ENCODE peak calls at places on chromosomes 2 and 18, in four cellular contexts. One of them, this sample, is unnamed.

GRCh38 chr18:69102959-69103358 is 297.7 kb upstream of the DOK6 start:
- DNase-seq in lung: no peak
- DNase-seq in NT2/D1: no peak
- DNase-seq in esophagus muscularis mucosa: no peak
- DNase-seq in this sample: no peak

GRCh38 chr2:133200684-133201421 is 367.4 kb downstream of the NCKAP5 start:
- DNase-seq in NT2/D1: no peak
- DNase-seq in lung: no peak
- DNase-seq in esophagus muscularis mucosa: no peak
- DNase-seq in this sample: no peak

GRCh38 chr2:226911932-226912331 is 76.1 kb downstream of the RHBDD1 start:
- DNase-seq in esophagus muscularis mucosa: no peak
- DNase-seq in NT2/D1: no peak
- DNase-seq in lung: no peak
- DNase-seq in this sample: no peak

GRCh38 chr2:147888665-147889064 is 43.8 kb downstream of the ACVR2A start:
- DNase-seq in NT2/D1: no peak
- DNase-seq in lung: no peak
- DNase-seq in esophagus muscularis mucosa: no peak
- DNase-seq in this sample: no peak

GRCh38 chr2:184338776-184339175 is 259.6 kb upstream of the ZNF804A start:
- DNase-seq in lung: no peak
- DNase-seq in NT2/D1: peak; percentile 67
- DNase-seq in esophagus muscularis mucosa: no peak
- DNase-seq in this sample: no peak

GRCh38 chr2:218306184-218306920 is 14.0 kb upstream of the TMBIM1 start:
- DNase-seq in esophagus muscularis mucosa: no peak
- DNase-seq in NT2/D1: no peak
- DNase-seq in lung: no peak
- DNase-seq in this sample: no peak

GRCh38 chr2:237517990-237518389 is 30.9 kb downstream of the MLPH start:
- DNase-seq in lung: no peak
- DNase-seq in NT2/D1: no peak
- DNase-seq in esophagus muscularis mucosa: no peak
- DNase-seq in this sample: no peak

GRCh38 chr18:25005602-25006375 is 346.2 kb downstream of the ZNF521 start:
- DNase-seq in lung: peak; percentile 34
- DNase-seq in esophagus muscularis mucosa: no peak
- DNase-seq in NT2/D1: no peak
- DNase-seq in this sample: no peak

GRCh38 chr18:68017385-68017784 is 500.9 kb upstream of the DSEL start:
- DNase-seq in NT2/D1: no peak
- DNase-seq in esophagus muscularis mucosa: no peak
- DNase-seq in lung: no peak
- DNase-seq in this sample: no peak

GRCh38 chr2:195648780-195649179 is 8.2 kb upstream of the SLC39A10 start:
- DNase-seq in NT2/D1: no peak
- DNase-seq in lung: no peak
- DNase-seq in esophagus muscularis mucosa: no peak
- DNase-seq in this sample: no peak

GRCh38 chr2:21772624-21773023 is 648.9 kb downstream of the TDRD15 start:
- DNase-seq in esophagus muscularis mucosa: no peak
- DNase-seq in NT2/D1: no peak
- DNase-seq in lung: no peak
- DNase-seq in this sample: no peak

DNA sequence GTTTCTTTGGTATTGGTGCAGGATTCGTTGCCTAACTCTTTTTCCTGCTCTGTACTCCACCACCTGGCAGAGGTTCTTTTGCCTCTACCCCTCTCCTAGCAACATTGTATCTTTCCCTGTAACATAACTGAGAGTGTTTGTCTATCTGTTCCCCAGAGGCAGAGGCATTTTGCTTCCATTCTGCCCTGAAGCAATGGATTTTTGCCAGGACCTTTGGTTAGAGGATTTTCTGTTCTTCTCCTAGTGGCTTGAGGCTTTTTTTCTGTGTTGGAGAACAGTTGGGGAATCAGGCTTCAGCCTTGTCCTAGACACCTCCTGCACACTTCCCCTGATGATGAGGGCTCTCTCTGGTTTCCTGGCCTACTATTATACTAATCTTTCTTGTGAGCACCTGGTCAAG is 68.7 kb downstream of the NCOA1 start:
- DNase-seq in esophagus muscularis mucosa: no peak
- DNase-seq in NT2/D1: no peak
- DNase-seq in lung: no peak
- DNase-seq in this sample: no peak
- H3K9me3 ChIP-seq in esophagus muscularis mucosa: no peaks in the 10 kb centered on the region
- H3K9me3 ChIP-seq in NT2/D1: no peaks in the 10 kb centered on the region
- H3K9me3 ChIP-seq in lung: no peaks in the 10 kb centered on the region
- H3K9me3 ChIP-seq in this sample: no peaks in the 10 kb centered on the region

GRCh38 chr2:105406221-105406620 is 7.4 kb upstream of the FHL2 start:
- DNase-seq in esophagus muscularis mucosa: no peak
- DNase-seq in NT2/D1: no peak
- DNase-seq in lung: no peak
- DNase-seq in this sample: no peak
- H3K9me3 ChIP-seq in esophagus muscularis mucosa: no peaks in the 10 kb centered on the region
- H3K9me3 ChIP-seq in NT2/D1: no peaks in the 10 kb centered on the region
- H3K9me3 ChIP-seq in lung: no peaks in the 10 kb centered on the region
- H3K9me3 ChIP-seq in this sample: no peaks in the 10 kb centered on the region

GRCh38 chr2:163121483-163121882 is 282.9 kb upstream of the KCNH7 start:
- DNase-seq in esophagus muscularis mucosa: no peak
- DNase-seq in NT2/D1: no peak
- DNase-seq in lung: no peak
- DNase-seq in this sample: no peak

GRCh38 chr2:163123526-163123925 is 285.0 kb upstream of the KCNH7 start:
- DNase-seq in NT2/D1: no peak
- DNase-seq in esophagus muscularis mucosa: no peak
- DNase-seq in lung: no peak
- DNase-seq in this sample: no peak

GRCh38 chr2:163122257-163122656 is 283.7 kb upstream of the KCNH7 start:
- DNase-seq in lung: no peak
- DNase-seq in NT2/D1: no peak
- DNase-seq in esophagus muscularis mucosa: no peak
- DNase-seq in this sample: no peak

DNA sequence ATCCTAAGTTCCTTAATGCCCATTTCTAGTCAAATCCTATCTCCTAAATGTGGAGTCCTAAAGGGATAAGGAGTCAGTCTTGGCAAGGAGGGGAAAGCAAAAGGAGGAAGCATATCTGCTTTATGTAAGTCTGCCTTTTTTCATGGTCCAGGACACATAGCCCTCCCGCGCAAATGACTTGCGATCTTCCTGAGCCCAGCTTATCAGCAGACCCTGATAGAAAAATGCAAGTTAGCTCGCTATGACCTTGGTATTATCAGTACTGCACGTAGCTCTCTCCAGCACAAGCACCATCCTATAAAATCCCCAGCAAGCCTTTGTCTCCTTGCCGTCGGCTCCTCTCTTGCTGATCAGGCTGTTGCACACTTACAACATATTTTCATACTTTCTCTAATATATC is 281.4 kb upstream of the KCNH7 start:
- DNase-seq in NT2/D1: no peak
- DNase-seq in esophagus muscularis mucosa: no peak
- DNase-seq in lung: no peak
- DNase-seq in this sample: no peak
- H3K9me3 ChIP-seq in NT2/D1: no peaks in the 10 kb centered on the region
- H3K9me3 ChIP-seq in esophagus muscularis mucosa: no peaks in the 10 kb centered on the region
- H3K9me3 ChIP-seq in lung: no peaks in the 10 kb centered on the region
- H3K9me3 ChIP-seq in this sample: no peaks in the 10 kb centered on the region

DNA sequence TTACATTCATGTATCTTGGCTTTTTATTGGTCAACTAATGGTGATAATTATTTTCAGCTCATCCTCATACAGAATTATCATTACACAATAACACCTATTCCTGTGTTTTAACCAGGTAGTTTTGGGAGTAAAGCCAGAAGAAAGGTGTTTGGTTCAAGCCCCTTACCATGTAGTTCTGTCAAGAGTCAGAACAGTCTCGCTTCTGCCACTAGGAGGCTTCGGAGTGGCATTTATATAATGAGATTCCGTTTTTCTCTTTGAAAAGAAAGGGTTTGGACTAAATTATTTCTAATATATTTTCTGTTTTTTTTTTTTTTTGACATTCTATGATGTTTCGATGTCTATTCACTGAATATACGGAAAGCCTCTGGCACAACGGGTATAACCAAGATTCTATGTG is 217.8 kb downstream of the CDH7 start:
- DNase-seq in NT2/D1: no peak
- DNase-seq in esophagus muscularis mucosa: no peak
- DNase-seq in lung: no peak
- DNase-seq in this sample: no peak
- H3K9me3 ChIP-seq in NT2/D1: no peaks in the 10 kb centered on the region
- H3K9me3 ChIP-seq in esophagus muscularis mucosa: no peaks in the 10 kb centered on the region
- H3K9me3 ChIP-seq in lung: no peaks in the 10 kb centered on the region
- H3K9me3 ChIP-seq in this sample: no peaks in the 10 kb centered on the region

GRCh38 chr2:213923543-213923942 is 487.3 kb upstream of the VWC2L start:
- DNase-seq in lung: no peak
- DNase-seq in NT2/D1: no peak
- DNase-seq in esophagus muscularis mucosa: no peak
- DNase-seq in this sample: no peak
- H3K9me3 ChIP-seq in lung: peaks cover 10% of the 10 kb centered on the region
- H3K9me3 ChIP-seq in NT2/D1: peaks cover 18% of the 10 kb centered on the region
- H3K9me3 ChIP-seq in esophagus muscularis mucosa: peaks cover 21% of the 10 kb centered on the region
- H3K9me3 ChIP-seq in this sample: peaks cover 6% of the 10 kb centered on the region

DNA sequence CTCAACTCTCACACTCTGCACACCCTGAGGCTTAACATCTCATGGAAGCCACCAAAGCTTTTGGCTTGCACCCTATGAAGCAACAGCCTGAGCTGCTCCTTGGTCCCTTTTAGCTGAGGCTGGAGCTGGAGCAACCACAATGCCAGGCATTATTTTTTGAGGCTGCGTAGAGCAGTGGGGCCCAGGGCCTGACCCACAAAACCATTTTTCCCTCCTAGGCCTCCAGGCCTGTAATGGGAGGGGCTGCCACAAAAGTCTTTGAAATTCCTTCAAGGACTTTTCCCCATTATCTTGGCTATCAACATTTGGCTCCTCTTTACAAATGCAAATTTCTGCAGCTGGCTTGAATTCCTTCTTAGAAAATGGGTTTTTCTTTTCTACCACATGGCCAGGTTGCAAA is 39.8 kb downstream of the CTNNA2 start:
- DNase-seq in NT2/D1: no peak
- DNase-seq in lung: no peak
- DNase-seq in esophagus muscularis mucosa: no peak
- DNase-seq in this sample: no peak
- H3K9me3 ChIP-seq in NT2/D1: peaks cover 67% of the 10 kb centered on the region
- H3K9me3 ChIP-seq in lung: peaks cover 15% of the 10 kb centered on the region
- H3K9me3 ChIP-seq in esophagus muscularis mucosa: peaks cover 23% of the 10 kb centered on the region
- H3K9me3 ChIP-seq in this sample: peaks cover 18% of the 10 kb centered on the region

DNA sequence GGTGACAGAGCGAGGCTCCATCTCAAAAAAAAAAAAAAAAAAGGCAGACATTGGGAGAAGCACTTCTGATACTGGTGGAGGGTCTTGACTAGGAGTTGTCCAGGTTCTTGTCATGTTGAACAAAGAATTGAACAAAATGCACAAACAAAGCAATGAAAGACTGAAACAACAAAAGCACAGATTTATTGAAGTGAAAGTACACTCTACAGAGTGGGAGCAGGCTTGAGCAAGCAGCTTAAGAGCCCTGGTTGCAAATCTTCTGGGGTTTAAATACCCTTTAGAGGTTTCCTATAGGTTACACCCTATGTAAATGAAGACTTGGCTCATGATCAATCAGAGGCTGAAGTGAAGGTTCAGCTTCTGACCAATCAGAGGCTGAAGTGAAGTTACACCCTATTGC is 6.4 kb upstream of the SS18 start:
- DNase-seq in esophagus muscularis mucosa: no peak
- DNase-seq in lung: no peak
- DNase-seq in NT2/D1: no peak
- DNase-seq in this sample: no peak
- H3K9me3 ChIP-seq in esophagus muscularis mucosa: no peaks in the 10 kb centered on the region
- H3K9me3 ChIP-seq in lung: no peaks in the 10 kb centered on the region
- H3K9me3 ChIP-seq in NT2/D1: no peaks in the 10 kb centered on the region
- H3K9me3 ChIP-seq in this sample: no peaks in the 10 kb centered on the region

GRCh38 chr2:215981135-215981534 is 32.2 kb downstream of the MREG start:
- DNase-seq in esophagus muscularis mucosa: peak; percentile 19
- DNase-seq in lung: no peak
- DNase-seq in NT2/D1: no peak
- DNase-seq in this sample: no peak

GRCh38 chr2:215979615-215980014 is 33.7 kb downstream of the MREG start:
- DNase-seq in lung: no peak
- DNase-seq in NT2/D1: no peak
- DNase-seq in esophagus muscularis mucosa: no peak
- DNase-seq in this sample: no peak

GRCh38 chr2:215982465-215982875 is 30.9 kb downstream of the MREG start:
- DNase-seq in esophagus muscularis mucosa: peak; percentile 55
- DNase-seq in lung: peak; percentile 72
- DNase-seq in NT2/D1: no peak
- DNase-seq in this sample: no peak

GRCh38 chr2:215983581-215984351 is 29.6 kb downstream of the MREG start:
- DNase-seq in lung: no peak
- DNase-seq in esophagus muscularis mucosa: no peak
- DNase-seq in NT2/D1: no peak
- DNase-seq in this sample: no peak
- H3K9me3 ChIP-seq in lung: no peaks in the 10 kb centered on the region
- H3K9me3 ChIP-seq in esophagus muscularis mucosa: no peaks in the 10 kb centered on the region
- H3K9me3 ChIP-seq in NT2/D1: peaks cover 15% of the 10 kb centered on the region
- H3K9me3 ChIP-seq in this sample: peaks cover 6% of the 10 kb centered on the region